ENCODE peak calls at places on chromosome 4, in four cellular contexts. N is GM12891, C is K562, M is H1. G is an unnamed sample.

GRCh38 chr4:142474398-142475087 is 371.6 kb downstream of the INPP4B start:
- DNase-seq in N (no peak), C (no peak), M (no peak), G (no peak)

GRCh38 chr4:106287353-106287969 is 28.5 kb downstream of the TBCK start:
- DNase-seq in N (no peak), M (no peak), C (no peak), G (no peak)

GRCh38 chr4:3336389-3337356 is 43.9 kb downstream of the RGS12 start:
- DNase-seq in M (no peak), N (no peak), C (no peak), G (no peak)

GRCh38 chr4:3372933-3373465 is 68.8 kb upstream of the HGFAC start:
- DNase-seq in M (no peak), N (peak; percentile 70), C (no peak), G (no peak)

GRCh38 chr4:81131563-81131962 is 83.5 kb downstream of the PRKG2 start:
- DNase-seq in M (no peak), C (no peak), N (no peak), G (no peak)

GRCh38 chr4:27594917-27595316 is 734.3 kb downstream of the STIM2 start:
- DNase-seq in C (no peak), N (no peak), M (no peak), G (no peak)

GRCh38 chr4:166042510-166043055 is 169.5 kb downstream of the TLL1 start:
- DNase-seq in C (no peak), N (no peak), M (no peak), G (no peak)

GRCh38 chr4:55993994-55994657 is 45.4 kb downstream of the CEP135 start:
- DNase-seq in M (no peak), N (peak; percentile 23), C (no peak), G (no peak)

GRCh38 chr4:133147922-133148689 is 988 bp upstream of the PCDH10 start:
- DNase-seq in M (no peak), N (no peak), C (no peak), G (no peak)

GRCh38 chr4:142721187-142721586 is 124.9 kb downstream of the INPP4B start:
- DNase-seq in N (no peak), M (no peak), C (no peak), G (no peak)

GRCh38 chr4:163378661-163379060 is 35.0 kb downstream of the NPY5R start:
- DNase-seq in M (no peak), C (no peak), N (no peak), G (no peak)

GRCh38 chr4:31651541-31651940 is 931.4 kb downstream of the PCDH7 start:
- DNase-seq in M (no peak), N (no peak), C (no peak), G (no peak)

GRCh38 chr4:10048931-10049655 is 27.8 kb upstream of the SLC2A9 start:
- DNase-seq in C (no peak), N (no peak), M (no peak), G (no peak)

GRCh38 chr4:177322881-177323280 is 13.2 kb downstream of the NEIL3 start:
- DNase-seq in N (no peak), C (no peak), M (no peak), G (no peak)

GRCh38 chr4:15515106-15515505 is 45.4 kb downstream of the CC2D2A start:
- DNase-seq in M (no peak), N (no peak), C (no peak), G (no peak)

GRCh38 chr4:26786916-26787315 is 73.7 kb upstream of the STIM2 start:
- DNase-seq in C (no peak), M (no peak), N (no peak), G (no peak)

GRCh38 chr4:7540654-7541413 is 106.1 kb upstream of the PSAPL1 start:
- DNase-seq in N (no peak), C (no peak), M (no peak), G (no peak)

GRCh38 chr4:106707776-106708603 is 328.1 kb downstream of the DKK2 start:
- DNase-seq in C (no peak), M (no peak), N (no peak), G (no peak)

GRCh38 chr4:71441186-71442169 is 102.7 kb downstream of the SLC4A4 start:
- DNase-seq in N (no peak), M (no peak), C (no peak), G (no peak)

GRCh38 chr4:21882050-21882839 is 66.3 kb downstream of the KCNIP4 start:
- DNase-seq in C (no peak), M (no peak), N (no peak), G (no peak)

GRCh38 chr4:187606581-187606980 is 389.0 kb upstream of the ZFP42 start:
- DNase-seq in N (peak; percentile 13), M (no peak), C (peak; percentile 60), G (peak; percentile 5)

GRCh38 chr4:21992330-21992729 is 43.8 kb upstream of the KCNIP4 start:
- DNase-seq in C (no peak), M (no peak), N (no peak), G (no peak)

GRCh38 chr4:102809190-102809589 is 18.2 kb downstream of the UBE2D3 start:
- DNase-seq in M (no peak), C (no peak), N (no peak), G (no peak)

GRCh38 chr4:10075953-10076391 is 40.6 kb downstream of the WDR1 start:
- DNase-seq in N (no peak), C (peak; percentile 19), M (no peak), G (peak; percentile 3)

GRCh38 chr4:109009909-109010308 is 247.1 kb upstream of the ETNPPL start:
- DNase-seq in M (no peak), C (no peak), N (no peak), G (no peak)

GRCh38 chr4:1321486-1321885 is 25.5 kb upstream of the UVSSA start:
- DNase-seq in N (no peak), C (no peak), M (no peak), G (no peak)

GRCh38 chr4:6749340-6750171 is 33.0 kb upstream of the KIAA0232 start:
- DNase-seq in M (no peak), N (no peak), C (peak; percentile 56), G (no peak)

GRCh38 chr4:87882321-87882720 is 49.6 kb downstream of the MEPE start:
- DNase-seq in N (no peak), M (no peak), C (no peak), G (no peak)

GRCh38 chr4:173765731-173766130 is 235.7 kb upstream of the HAND2 start:
- DNase-seq in C (no peak), N (no peak), M (no peak), G (no peak)

GRCh38 chr4:173763374-173763773 is 233.3 kb upstream of the HAND2 start:
- DNase-seq in C (no peak), N (no peak), M (no peak), G (no peak)

GRCh38 chr4:173758132-173758531 is 228.1 kb upstream of the HAND2 start:
- DNase-seq in C (no peak), M (no peak), N (no peak), G (no peak)

GRCh38 chr4:173761938-173762337 is 231.9 kb upstream of the HAND2 start:
- DNase-seq in M (no peak), C (no peak), N (no peak), G (no peak)

DNA sequence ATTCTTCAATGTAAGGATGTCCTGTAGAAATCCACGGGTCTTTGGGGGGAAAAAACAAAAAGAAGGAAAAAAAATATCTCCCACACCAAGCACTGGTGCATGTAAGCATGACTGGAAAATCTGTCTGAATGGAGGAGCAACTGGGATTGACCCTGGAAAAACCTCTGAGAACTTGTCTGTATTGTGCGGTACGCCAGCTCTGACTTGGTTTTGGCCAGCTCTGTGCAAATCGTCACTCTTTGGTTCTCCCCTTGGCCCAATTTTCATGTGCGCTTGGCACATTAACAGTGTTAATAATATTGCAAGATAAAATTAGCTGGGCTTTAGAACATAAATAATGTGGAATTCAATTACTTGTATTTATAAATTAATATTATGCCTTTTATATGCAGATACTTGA is 231.2 kb upstream of the HAND2 start:
- DNase-seq in C (no peak), N (no peak), M (no peak), G (no peak)
- TF ChIP-seq TAF1 in C (no peak), N (no peak), M (no peak), G (no peak)

GRCh38 chr4:52038109-52038912 is at the start of gene SGCB:
- DNase-seq in C (peak; percentile 34), M (no peak), N (peak; percentile 53), G (peak; percentile 65)
- TF ChIP-seq POLR2A in C (no peak), M (peak; percentile 50), N (no peak), G (peak; percentile 51)

GRCh38 chr4:83189631-83190136 is 75.2 kb upstream of the PLAC8 start:
- DNase-seq in C (no peak), M (no peak), N (no peak), G (no peak)
- TF ChIP-seq TAF1 in C (no peak), M (no peak), N (no peak), G (no peak)

DNA sequence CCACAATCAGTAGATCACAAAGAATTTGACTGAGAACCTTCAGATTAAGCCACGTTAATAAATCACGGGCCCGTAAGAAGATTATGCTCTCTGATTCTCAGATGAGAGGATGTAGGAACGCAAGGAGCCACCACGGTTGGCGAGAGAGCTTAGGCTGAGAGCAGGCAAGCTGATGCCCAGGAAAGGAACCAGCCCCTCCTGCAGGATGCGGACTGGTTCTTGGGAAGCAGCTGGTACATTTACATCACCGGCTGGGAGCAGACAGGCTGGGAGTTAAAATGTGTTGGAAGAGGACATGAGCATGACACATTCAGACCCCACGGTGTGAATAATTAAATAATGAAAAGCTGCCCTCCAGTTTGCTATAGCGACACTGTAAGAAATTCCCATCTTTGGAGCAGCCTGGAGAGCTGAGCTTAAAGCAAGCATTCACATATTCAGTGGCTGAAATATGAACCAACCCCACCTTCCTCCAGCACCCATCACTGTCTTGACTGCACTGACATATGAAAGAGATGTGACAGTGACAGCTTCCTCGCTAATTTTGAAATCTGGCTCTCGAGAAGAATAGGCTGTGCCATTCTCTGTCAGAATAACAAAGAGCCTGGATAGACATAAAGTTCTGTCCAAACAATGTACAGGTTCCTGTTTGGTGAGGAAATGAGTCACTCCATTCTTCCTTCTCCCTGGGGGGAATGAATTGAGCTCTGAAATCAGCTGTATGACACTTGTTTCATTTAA is 33.1 kb downstream of the LNX1 start:
- DNase-seq in M (no peak), C (no peak), N (no peak), G (no peak)
- TF ChIP-seq POLR2A in M (no peak), C (no peak), N (no peak), G (no peak)

GRCh38 chr4:183858011-183858615 is 47.0 kb upstream of the STOX2 start:
- DNase-seq in M (no peak), C (no peak), N (no peak), G (no peak)
- TF ChIP-seq TAF1 in M (no peak), C (no peak), N (no peak), G (no peak)

DNA sequence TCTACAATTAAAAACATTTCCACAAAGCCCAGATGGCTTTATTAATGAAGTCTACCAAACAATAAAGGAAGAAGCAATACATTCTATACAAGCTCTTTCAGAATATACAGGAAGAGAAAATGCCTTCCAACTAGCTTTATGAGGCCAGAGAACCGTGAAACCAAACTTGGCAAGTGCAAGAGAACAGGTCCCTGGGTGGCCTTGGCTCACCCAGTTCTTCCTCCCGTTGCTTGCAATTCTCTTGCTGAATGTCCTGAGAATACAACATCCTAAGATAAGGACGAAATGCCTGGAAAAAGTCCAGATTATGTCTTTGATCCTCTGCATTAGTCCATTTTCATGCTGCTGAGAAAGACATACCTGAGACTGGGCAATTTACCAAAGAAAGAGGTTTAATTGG is 204.9 kb downstream of the MAD2L1 start:
- DNase-seq in C (no peak), M (no peak), N (no peak), G (no peak)
- TF ChIP-seq POLR2A in C (no peak), M (no peak), N (no peak), G (no peak)

G was measured in GM12892.